ENCODE peak calls at places on chromosomes 16 and 17, in four cellular contexts. N is skeletal muscle cell, J is GM13976, Y is germinal center. H is an unnamed sample.

GRCh38 chr17:63826468-63827001 is 696 bp upstream of the PSMC5 start:
- DNase-seq in N (no peak), J (no peak), Y (no peak), H (no peak)

GRCh38 chr17:40615295-40615988 is 32.2 kb downstream of the SMARCE1 start:
- DNase-seq in N (peak), J (peak), Y (peak), H (peak)

GRCh38 chr17:45293413-45294211 is 23.2 kb downstream of the MAP3K14 start:
- DNase-seq in N (peak), J (peak), Y (no peak), H (no peak)

GRCh38 chr16:77273-77806 is 685 bp upstream of the MPG start:
- DNase-seq in N (no peak), J (peak), Y (peak), H (peak)

GRCh38 chr17:72520665-72521303 is 400.0 kb downstream of the SOX9 start:
- DNase-seq in N (no peak), J (peak), Y (no peak), H (no peak)

GRCh38 chr16:53768167-53768566 is 64.2 kb downstream of the FTO start:
- DNase-seq in N (no peak), J (no peak), Y (no peak), H (no peak)

GRCh38 chr16:80971814-80972213 is 34.9 kb downstream of the CMC2 start:
- DNase-seq in N (no peak), J (no peak), Y (no peak), H (no peak)

GRCh38 chr17:236641-237405 is 55.4 kb upstream of the DOC2B start:
- DNase-seq in N (no peak), J (no peak), Y (no peak), H (no peak)

GRCh38 chr16:62050793-62051192 is 14.6 kb upstream of the CDH8 start:
- DNase-seq in N (no peak), J (no peak), Y (no peak), H (no peak)

GRCh38 chr16:77739493-77739892 is 17.2 kb downstream of the NUDT7 start:
- DNase-seq in N (no peak), J (no peak), Y (no peak), H (no peak)

GRCh38 chr16:6382787-6383515 is 949.7 kb upstream of the RBFOX1 start:
- DNase-seq in N (no peak), J (no peak), Y (no peak), H (no peak)

GRCh38 chr17:7987112-7987893 is 15.1 kb upstream of the GUCY2D start:
- DNase-seq in N (no peak), J (no peak), Y (no peak), H (no peak)

GRCh38 chr16:71843517-71844031 is 2.2 kb upstream of the ATXN1L start:
- DNase-seq in N (no peak), J (no peak), Y (no peak), H (no peak)

GRCh38 chr16:49112754-49113153 is 168.9 kb downstream of the CBLN1 start:
- DNase-seq in N (no peak), J (no peak), Y (no peak), H (no peak)

GRCh38 chr17:44636562-44636961 is 19.7 kb upstream of the MEIOC start:
- DNase-seq in N (peak), J (no peak), Y (no peak), H (peak)

GRCh38 chr17:77963441-77963840 is 4.9 kb downstream of the TNRC6C start:
- DNase-seq in N (peak), J (no peak), Y (no peak), H (no peak)

GRCh38 chr16:66275795-66276428 is 90.6 kb upstream of the CDH5 start:
- DNase-seq in N (peak), J (peak), Y (peak), H (no peak)

GRCh38 chr16:63581560-63581959 is 1540.3 kb downstream of the CDH11 start:
- DNase-seq in N (no peak), J (no peak), Y (no peak), H (no peak)

H was measured in B cell.